ENCODE peak calls at places on chromosomes 3 and 15, in ten cellular contexts. C, J, P, L, T, B, X, K, N and G are unnamed samples.

GRCh38 chr15:26628879-26629529 is 143.9 kb downstream of the GABRB3 start:
- DNase-seq in C (no peak), J (peak; percentile 64), P (no peak), L (peak; percentile 22), T (peak; percentile 22), B (peak; percentile 52), X (peak; percentile 64), K (no peak), N (no peak), G (no peak)

GRCh38 chr3:64187065-64187959 is 38.0 kb downstream of the PRICKLE2 start:
- DNase-seq in C (no peak), J (peak; percentile 90), P (peak; percentile 92), L (peak; percentile 87), T (peak; percentile 95), B (peak; percentile 42), X (peak; percentile 54), K (peak; percentile 80), N (peak; percentile 99), G (peak; percentile 98)

GRCh38 chr15:70566047-70566835 is 197.1 kb downstream of the UACA start:
- DNase-seq in C (no peak), J (no peak), P (no peak), L (no peak), T (no peak), B (no peak), X (no peak), K (no peak), N (no peak), G (peak; percentile 26)

GRCh38 chr15:38058596-38059075 is 124.2 kb downstream of the TMCO5A start:
- DNase-seq in C (peak; percentile 21), J (no peak), P (no peak), L (no peak), T (no peak), B (no peak), X (no peak), K (no peak), N (no peak), G (no peak)

GRCh38 chr3:167032267-167032876 is 347.7 kb downstream of the ZBBX start:
- DNase-seq in C (peak; percentile 27), J (peak; percentile 48), P (peak; percentile 36), L (no peak), T (peak; percentile 55), B (no peak), X (no peak), K (no peak), N (peak; percentile 74), G (peak; percentile 71)

GRCh38 chr15:88090406-88091085 is 166.0 kb downstream of the NTRK3 start:
- DNase-seq in C (no peak), J (no peak), P (no peak), L (no peak), T (peak; percentile 25), B (no peak), X (peak; percentile 17), K (no peak), N (no peak), G (no peak)

GRCh38 chr15:59074607-59075006 is 30.3 kb upstream of the CCNB2 start:
- DNase-seq in C (peak; percentile 61), J (no peak), P (no peak), L (no peak), T (no peak), B (no peak), X (no peak), K (no peak), N (no peak), G (no peak)

GRCh38 chr3:12993022-12993622 is 80.1 kb downstream of the IQSEC1 start:
- DNase-seq in C (no peak), J (peak; percentile 46), P (no peak), L (no peak), T (no peak), B (no peak), X (peak; percentile 48), K (no peak), N (no peak), G (no peak)

GRCh38 chr3:13335503-13335902 is 84.6 kb downstream of the NUP210 start:
- DNase-seq in C (no peak), J (no peak), P (no peak), L (no peak), T (no peak), B (no peak), X (no peak), K (no peak), N (no peak), G (no peak)

GRCh38 chr3:5431811-5432378 is 244.4 kb downstream of the EDEM1 start:
- DNase-seq in C (no peak), J (peak; percentile 15), P (no peak), L (no peak), T (no peak), B (no peak), X (no peak), K (no peak), N (no peak), G (no peak)

GRCh38 chr15:90869601-90870353 is 1.4 kb downstream of the FURIN start:
- DNase-seq in C (peak; percentile 35), J (peak; percentile 78), P (peak; percentile 83), L (peak; percentile 75), T (peak; percentile 89), B (peak; percentile 77), X (peak; percentile 81), K (peak; percentile 95), N (peak; percentile 95), G (peak; percentile 92)

GRCh38 chr15:36589971-36590370 is 10.5 kb downstream of the CDIN1 start:
- DNase-seq in C (no peak), J (no peak), P (no peak), L (no peak), T (peak; percentile 16), B (no peak), X (no peak), K (no peak), N (peak; percentile 46), G (peak; percentile 62)

GRCh38 chr3:124420392-124420791 is 309.9 kb upstream of the UMPS start:
- DNase-seq in C (no peak), J (no peak), P (no peak), L (no peak), T (no peak), B (no peak), X (no peak), K (no peak), N (no peak), G (no peak)

GRCh38 chr3:166444336-166444735 is 607.1 kb upstream of the BCHE start:
- DNase-seq in C (peak; percentile 2), J (no peak), P (peak; percentile 94), L (no peak), T (no peak), B (no peak), X (no peak), K (no peak), N (no peak), G (no peak)

GRCh38 chr3:12224181-12225147 is 64.4 kb upstream of the PPARG start:
- DNase-seq in C (no peak), J (no peak), P (no peak), L (no peak), T (peak; percentile 98), B (no peak), X (no peak), K (no peak), N (peak; percentile 76), G (peak; percentile 78)

DNA sequence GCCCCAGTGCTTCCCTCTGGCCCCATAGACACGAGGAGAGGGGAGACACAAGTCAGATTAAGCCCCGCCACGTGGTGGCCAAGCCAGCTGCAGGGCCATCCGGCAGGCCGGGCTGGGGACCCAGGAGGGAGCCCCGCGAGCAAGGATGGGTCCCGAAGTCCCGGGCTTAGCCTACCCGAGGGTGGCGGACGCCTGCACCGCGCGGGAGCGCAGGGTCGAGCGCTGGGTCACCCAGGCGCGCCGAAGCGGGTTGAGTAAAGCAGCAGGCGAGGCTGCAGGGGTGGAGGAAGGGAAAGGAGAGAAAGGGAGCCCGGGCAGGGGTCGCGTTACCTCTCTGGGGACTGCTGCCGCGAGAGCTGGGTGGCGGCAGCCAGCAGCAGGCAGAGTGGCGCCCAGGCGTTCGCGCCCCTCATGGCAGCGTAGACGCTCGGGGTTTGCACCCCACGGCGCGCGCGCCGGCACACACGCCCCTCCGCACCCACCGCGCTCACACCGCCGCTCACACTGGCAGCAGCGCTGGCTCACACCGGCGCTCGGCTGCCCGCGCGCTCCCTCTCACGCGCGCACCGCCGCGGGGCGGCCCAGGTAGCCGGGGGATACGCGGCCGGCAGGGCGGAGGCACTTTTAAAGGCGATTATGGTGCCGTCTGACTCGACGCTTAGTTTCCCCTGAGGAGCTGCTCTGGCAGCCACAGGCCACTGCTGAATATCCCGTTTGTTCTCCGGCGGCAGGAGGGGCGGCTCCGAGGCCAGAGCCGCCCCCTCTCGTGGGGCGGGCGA is at the start of gene PCOLCE2:
- DNase-seq in C (peak; percentile 13), J (peak; percentile 3), P (peak; percentile 47), L (no peak), T (peak; percentile 27), B (peak; percentile 46), X (peak; percentile 51), K (no peak), N (no peak), G (peak; percentile 25)
- H3K4me3 ChIP-seq in C (peak within 1 kb of the TSS; percentile 40), J (peak within 1 kb of the TSS; percentile 36), P (peak within 1 kb of the TSS; percentile 60), L (peak within 1 kb of the TSS; percentile 30), T (peak within 1 kb of the TSS; percentile 51), B (peak within 1 kb of the TSS; percentile 67), X (peak within 1 kb of the TSS; percentile 72), K (peak within 1 kb of the TSS; percentile 83), N (peak within 1 kb of the TSS; percentile 61), G (peak within 1 kb of the TSS; percentile 58)

DNA sequence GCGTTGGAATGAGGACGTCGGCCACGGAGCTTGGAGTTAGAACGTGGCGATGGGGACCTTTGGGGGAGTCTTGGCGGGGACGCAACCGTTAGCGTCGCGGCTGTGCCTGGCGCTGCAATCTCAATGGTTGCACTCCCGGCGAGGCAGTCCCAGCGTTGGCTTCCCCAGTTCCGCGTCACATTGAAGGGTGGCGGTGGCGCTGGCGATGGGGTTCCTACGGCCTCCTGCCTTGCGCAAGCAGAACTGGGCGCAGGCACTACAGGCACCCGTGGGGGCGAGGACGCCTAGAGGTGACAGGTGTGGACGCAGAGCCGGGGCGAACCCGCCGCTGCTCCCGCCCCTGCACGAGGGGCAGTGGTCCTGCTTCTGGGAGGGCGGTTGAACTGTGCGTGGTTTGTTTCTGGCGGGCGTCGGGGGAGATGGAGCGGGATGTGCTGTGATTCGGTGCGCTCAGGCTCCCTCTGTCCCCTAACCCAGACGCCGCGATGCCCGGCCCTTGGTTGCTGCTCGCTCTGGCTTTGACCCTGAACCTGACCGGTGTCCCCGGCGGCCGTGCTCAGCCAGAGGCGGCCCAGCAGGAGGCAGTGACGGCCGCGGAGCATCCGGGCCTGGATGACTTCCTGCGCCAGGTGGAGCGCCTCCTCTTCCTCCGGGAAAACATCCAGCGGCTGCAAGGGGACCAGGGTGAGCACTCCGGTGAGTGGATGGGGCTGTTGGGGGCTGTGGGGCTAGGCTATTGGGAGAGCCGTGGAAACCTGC is 991 bp downstream of the TRH start:
- DNase-seq in C (no peak), J (peak; percentile 16), P (no peak), L (no peak), T (no peak), B (peak; percentile 31), X (peak; percentile 35), K (no peak), N (no peak), G (no peak)
- TF ChIP-seq CTCF in C (no peak), J (no peak), P (no peak), L (no peak), T (no peak), B (no peak), X (no peak), K (no peak), N (no peak), G (no peak)

GRCh38 chr3:121894191-121894990 is at the start of gene SLC15A2:
- DNase-seq in C (no peak), J (peak; percentile 60), P (no peak), L (no peak), T (peak; percentile 31), B (no peak), X (no peak), K (no peak), N (no peak), G (peak; percentile 40)
- H3K4me3 ChIP-seq in C (no peak within 1 kb of the TSS), J (no peak within 1 kb of the TSS), P (no peak within 1 kb of the TSS), L (no peak within 1 kb of the TSS), T (no peak within 1 kb of the TSS), B (no peak within 1 kb of the TSS), X (peak within 1 kb of the TSS; percentile 36), K (no peak within 1 kb of the TSS), N (no peak within 1 kb of the TSS), G (no peak within 1 kb of the TSS)

GRCh38 chr3:46360904-46361303 is 7.0 kb downstream of the CCR2 start:
- DNase-seq in C (no peak), J (no peak), P (no peak), L (no peak), T (no peak), B (peak; percentile 22), X (no peak), K (no peak), N (no peak), G (no peak)
- TF ChIP-seq CTCF in C (no peak), J (no peak), P (no peak), L (no peak), T (no peak), B (no peak), X (no peak), K (no peak), N (no peak), G (no peak)